ENCODE peak calls at places on chromosomes 4 and X, in seven cellular contexts. H, M, E, G, N, R and U are unnamed samples.

GRCh38 chrX:121641560-121641959 is 594.1 kb downstream of the GLUD2 start:
- DNase-seq in H (no peak), M (peak; percentile 18), E (no peak), G (peak; percentile 53), N (peak; percentile 74), R (no peak), U (no peak)

GRCh38 chrX:110803506-110803905 is 7.9 kb upstream of the CHRDL1 start:
- DNase-seq in H (no peak), M (no peak), E (no peak), G (no peak), N (peak; percentile 19), R (no peak), U (no peak)

GRCh38 chr4:100022792-100023222 is 72.7 kb upstream of the H2AZ1 start:
- DNase-seq in H (no peak), M (no peak), E (peak; percentile 71), G (no peak), N (no peak), R (no peak), U (no peak)

GRCh38 chr4:171846232-171846631 is 33.0 kb downstream of the GALNTL6 start:
- DNase-seq in H (peak; percentile 71), M (peak; percentile 53), E (peak; percentile 84), G (peak; percentile 18), N (peak; percentile 63), R (no peak), U (peak; percentile 15)

GRCh38 chr4:128287159-128287870 is at the start of gene PGRMC2:
- DNase-seq in H (peak; percentile 80), M (peak; percentile 23), E (peak; percentile 41), G (no peak), N (no peak), R (no peak), U (peak; percentile 44)

GRCh38 chr4:141102367-141102766 is 30.9 kb downstream of the RNF150 start:
- DNase-seq in H (no peak), M (peak; percentile 77), E (peak; percentile 42), G (no peak), N (peak; percentile 71), R (no peak), U (no peak)

GRCh38 chr4:88599714-88600113 is 7.4 kb downstream of the HERC3 start:
- DNase-seq in H (no peak), M (no peak), E (no peak), G (no peak), N (no peak), R (no peak), U (no peak)

GRCh38 chrX:141176586-141177451 is at the start of gene LDOC1:
- DNase-seq in H (no peak), M (peak; percentile 55), E (peak; percentile 90), G (peak; percentile 60), N (peak; percentile 77), R (peak; percentile 49), U (peak; percentile 79)

GRCh38 chr4:40256329-40256728 is 59.5 kb downstream of the RHOH start:
- DNase-seq in H (no peak), M (no peak), E (no peak), G (no peak), N (no peak), R (no peak), U (no peak)